ENCODE peak calls at places on chromosomes 12 and 14, in seven cellular contexts. L is stomach, K is pancreas, J is neural progenitor cell, I is PC-9, N is small intestine, Z is heart left ventricle. C is an unnamed sample. For H3K36me3 and H3K9me3, the result is how much of the 10 kb centered on the place peaks cover.

GRCh38 chr12:113874999-113875561 is 91.0 kb downstream of the RBM19 start:
- DNase-seq in L (no peak), K (no peak), J (no peak), I (no peak), N (no peak), Z (no peak), C (peak)

GRCh38 chr14:101127239-101127638 is 223.7 kb upstream of the RTL1 start:
- DNase-seq in L (peak), K (no peak), J (no peak), I (no peak), N (no peak), Z (no peak), C (no peak)

GRCh38 chr12:92676710-92677109 is 26.1 kb upstream of the PLEKHG7 start:
- DNase-seq in L (no peak), K (no peak), J (no peak), I (no peak), N (no peak), Z (no peak), C (no peak)

GRCh38 chr14:64684091-64684490 is 20.1 kb upstream of the PLEKHG3 start:
- DNase-seq in L (no peak), K (peak), J (no peak), I (no peak), N (no peak), Z (peak), C (no peak)

GRCh38 chr12:131912526-131913274 is 16.4 kb upstream of the PUS1 start:
- DNase-seq in L (peak), K (peak), J (no peak), I (no peak), N (no peak), Z (peak), C (peak)

GRCh38 chr12:132046561-132046960 is 96.8 kb downstream of the EP400 start:
- DNase-seq in L (no peak), K (no peak), J (no peak), I (no peak), N (no peak), Z (no peak), C (peak)

GRCh38 chr12:263574-263973 is 938 bp upstream of the SLC6A13 start:
- DNase-seq in L (no peak), K (no peak), J (no peak), I (no peak), N (no peak), Z (no peak), C (no peak)

GRCh38 chr14:32028599-32028998 is 48.5 kb upstream of the ARHGAP5 start:
- DNase-seq in L (no peak), K (no peak), J (no peak), I (peak), N (no peak), Z (no peak), C (no peak)

GRCh38 chr12:93766802-93767523 is 89.8 kb downstream of the CRADD start:
- DNase-seq in L (no peak), K (no peak), J (peak), I (no peak), N (peak), Z (peak), C (no peak)

GRCh38 chr12:93751864-93752610 is 74.9 kb downstream of the CRADD start:
- DNase-seq in L (no peak), K (no peak), J (no peak), I (no peak), N (no peak), Z (no peak), C (no peak)

GRCh38 chr12:40229690-40230651 is 5.2 kb downstream of the LRRK2 start:
- DNase-seq in L (no peak), K (no peak), J (no peak), I (no peak), N (no peak), Z (no peak), C (no peak)

GRCh38 chr12:52200086-52200782 is 8.4 kb upstream of the KRT80 start:
- DNase-seq in L (no peak), K (peak), J (peak), I (no peak), N (no peak), Z (no peak), C (no peak)

GRCh38 chr12:65517656-65518210 is 239.2 kb downstream of the MSRB3 start:
- DNase-seq in L (no peak), K (no peak), J (no peak), I (no peak), N (no peak), Z (no peak), C (no peak)

GRCh38 chr12:53965251-53966069 is 7.5 kb upstream of the HOXC11 start:
- DNase-seq in L (no peak), K (no peak), J (no peak), I (no peak), N (no peak), Z (no peak), C (peak)

GRCh38 chr12:13195848-13196301 is 651 bp upstream of the EMP1 start:
- DNase-seq in L (no peak), K (no peak), J (no peak), I (no peak), N (peak), Z (no peak), C (peak)

GRCh38 chr12:56616924-56617323 is 13.2 kb downstream of the BAZ2A start:
- DNase-seq in L (no peak), K (no peak), J (no peak), I (no peak), N (no peak), Z (no peak), C (no peak)

GRCh38 chr12:56626691-56627090 is 3.4 kb downstream of the BAZ2A start:
- DNase-seq in L (no peak), K (no peak), J (no peak), I (no peak), N (no peak), Z (no peak), C (no peak)

DNA sequence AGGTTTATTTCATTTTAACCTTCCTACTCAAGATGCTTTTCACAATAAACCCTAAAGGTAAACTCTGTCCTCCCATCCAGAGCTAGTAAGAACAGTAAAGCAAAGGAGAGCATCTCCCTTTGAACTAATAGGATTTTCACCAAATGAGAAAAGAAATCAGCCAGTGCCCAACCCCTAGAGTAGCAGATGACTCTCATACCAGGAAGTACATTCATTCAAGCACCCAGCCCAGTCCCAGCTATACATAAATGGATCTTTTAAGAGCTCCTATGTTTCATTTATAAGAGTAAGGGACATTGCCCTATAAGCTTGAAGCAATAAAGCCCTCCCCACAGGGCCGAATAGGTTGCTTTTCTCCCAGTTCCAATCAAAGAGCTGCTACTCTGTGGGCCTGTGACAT is 7.6 kb downstream of the BAZ2A start:
- DNase-seq in L (no peak), K (no peak), J (no peak), I (no peak), N (no peak), Z (no peak), C (no peak)
- H3K36me3 ChIP-seq in L (half or more), K (under half), J (under half), I (under half), N (under half), Z (under half), C (half or more)

GRCh38 chr12:68358532-68359485 is 26.6 kb upstream of the MDM1 start:
- DNase-seq in L (peak), K (no peak), J (peak), I (peak), N (peak), Z (peak), C (peak)
- H3K4me3 ChIP-seq in L (no peak), K (no peak), J (no peak), I (no peak), N (no peak), Z (no peak), C (no peak)

GRCh38 chr14:41761204-41761603 is 154.5 kb downstream of the LRFN5 start:
- DNase-seq in L (no peak), K (no peak), J (no peak), I (no peak), N (no peak), Z (no peak), C (no peak)
- H3K9me3 ChIP-seq in L (under half), K (under half), J (under half), I (under half), N (under half), Z (under half), C (under half)

GRCh38 chr12:115464008-115464672 is 780.2 kb upstream of the TBX3 start:
- DNase-seq in L (no peak), K (no peak), J (no peak), I (no peak), N (peak), Z (no peak), C (no peak)
- H3K36me3 ChIP-seq in L (under half), K (under half), J (under half), I (under half), N (under half), Z (under half), C (under half)

DNA sequence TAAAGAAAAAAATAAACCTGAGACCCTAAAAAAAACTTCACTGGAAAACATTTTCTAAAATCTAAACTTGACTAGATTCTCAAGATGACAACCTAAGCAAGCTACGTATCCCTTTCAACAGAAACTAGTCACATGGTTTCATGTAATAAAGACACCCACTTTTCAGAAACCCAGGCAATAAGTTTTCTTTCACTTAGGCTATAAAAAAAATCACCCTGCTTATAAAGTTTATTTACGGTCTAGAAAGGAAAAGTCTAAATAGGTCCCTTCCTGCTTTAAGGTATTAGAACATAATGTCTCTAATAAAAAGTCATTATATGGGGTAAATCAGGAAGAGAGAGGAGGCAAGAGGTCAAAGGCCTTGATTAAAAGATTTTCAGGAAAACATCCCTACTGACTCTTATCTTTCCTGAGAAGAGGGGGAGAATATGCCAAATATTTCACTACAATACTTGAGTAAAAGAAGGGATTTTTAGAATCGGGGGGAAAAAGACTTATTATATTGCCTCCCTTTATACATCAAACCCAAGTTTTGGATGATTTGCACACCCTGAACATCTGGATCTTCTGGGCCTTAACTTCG is 9.5 kb downstream of the CLIP1 start:
- DNase-seq in L (no peak), K (no peak), J (no peak), I (no peak), N (no peak), Z (no peak), C (no peak)
- H3K4me3 ChIP-seq in L (no peak), K (no peak), J (no peak), I (no peak), N (no peak), Z (no peak), C (no peak)

GRCh38 chr12:62158416-62159360 is 101.5 kb upstream of the USP15 start:
- DNase-seq in L (no peak), K (no peak), J (no peak), I (no peak), N (no peak), Z (no peak), C (no peak)
- H3K9me3 ChIP-seq in L (under half), K (under half), J (under half), I (under half), N (under half), Z (under half), C (under half)

GRCh38 chr12:128790221-128790620 is 33.5 kb downstream of the SLC15A4 start:
- DNase-seq in L (no peak), K (no peak), J (no peak), I (no peak), N (no peak), Z (peak), C (no peak)
- H3K36me3 ChIP-seq in L (half or more), K (under half), J (under half), I (under half), N (under half), Z (under half), C (under half)

GRCh38 chr14:105423488-105424195 is 4.0 kb downstream of the MTA1 start:
- DNase-seq in L (no peak), K (no peak), J (no peak), I (no peak), N (no peak), Z (no peak), C (no peak)

GRCh38 chr14:105422695-105423487 is 3.3 kb downstream of the MTA1 start:
- DNase-seq in L (no peak), K (no peak), J (no peak), I (no peak), N (no peak), Z (no peak), C (no peak)

GRCh38 chr14:105420976-105421674 is 1.5 kb downstream of the MTA1 start:
- DNase-seq in L (no peak), K (peak), J (no peak), I (no peak), N (no peak), Z (no peak), C (no peak)

GRCh38 chr14:105420141-105420975 is 731 bp downstream of the MTA1 start:
- DNase-seq in L (no peak), K (peak), J (no peak), I (no peak), N (no peak), Z (no peak), C (no peak)

DNA sequence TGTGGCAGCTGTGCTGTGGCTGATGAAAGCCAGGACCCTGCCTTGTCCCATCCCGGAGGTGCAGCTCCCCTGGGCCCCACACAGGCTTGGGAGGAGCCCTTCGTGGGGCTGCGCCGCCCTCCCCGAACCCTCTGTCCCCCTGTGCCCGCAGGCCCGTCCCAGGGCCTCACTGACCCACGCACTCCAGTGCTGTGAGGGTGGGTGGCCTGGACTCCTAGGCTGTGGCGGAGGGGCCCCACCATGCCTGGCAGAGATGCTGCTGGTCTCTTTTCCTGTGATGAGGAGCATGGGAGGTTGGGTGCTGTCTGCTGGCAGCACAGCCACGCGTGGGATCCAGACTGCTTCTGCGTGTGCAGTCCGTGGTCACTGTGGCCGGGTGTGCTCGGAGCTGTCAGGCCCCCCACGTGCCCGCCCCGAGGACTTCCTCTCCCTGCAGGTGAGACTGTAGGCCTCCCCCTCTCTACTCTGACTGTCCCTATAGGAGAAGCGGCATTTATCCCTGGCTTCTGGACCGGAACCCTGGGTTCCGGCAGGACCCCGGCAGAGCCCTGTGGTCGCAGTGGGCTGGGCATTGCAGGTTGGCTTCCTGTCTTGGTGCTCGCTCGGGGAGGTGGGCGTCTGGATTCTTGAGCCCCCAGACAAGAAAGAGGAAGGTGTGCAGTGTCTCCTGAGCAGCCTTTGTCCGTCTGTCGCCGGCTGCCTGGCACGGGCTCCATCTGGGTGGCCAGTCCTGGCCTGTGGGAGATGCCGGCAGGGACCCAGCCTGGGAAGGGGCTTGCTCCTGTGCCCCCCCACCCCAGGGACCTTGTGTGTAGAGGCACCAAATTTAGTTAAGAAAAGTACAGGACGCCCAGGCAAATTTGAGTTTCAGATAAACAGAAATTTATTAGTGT is 2.3 kb downstream of the MTA1 start:
- DNase-seq in L (no peak), K (peak), J (no peak), I (no peak), N (no peak), Z (no peak), C (no peak)
- H3K4me3 ChIP-seq in L (peak), K (no peak), J (peak), I (no peak), N (no peak), Z (no peak), C (no peak)

C was measured in SJSA1.